ENCODE peak calls at places on chromosomes 7 and 10, in ten cellular contexts. L is stimulated activated CD4-positive, alpha-beta T cell treated with anti-CD3 and anti-CD28 coated beads, Interleukin-1b, Interleukin-23, amount 100 ng/mL, for 24 hours; A is aorta; V is substantia nigra; Y is left colon; R is activated naive CD8-positive, alpha-beta T cell treated with anti-CD3 and anti-CD28 coated beads for 36 hours; D is Kasumi-1; M is activated T-cell treated with anti-CD3 and anti-CD28 coated beads, Interleukin-2, amount 50 U/mL, for 1 hour; T is progenitor cell of endocrine pancreas; J is AML-193. U is an unnamed sample.

GRCh38 chr10:44470779-44471178 is 85.9 kb upstream of the CXCL12 start:
- DNase-seq in L (no peak), A (no peak), V (no peak), Y (no peak), R (no peak), D (no peak), M (no peak), T (no peak), J (no peak), U (no peak)

GRCh38 chr7:126436213-126436868 is 816.4 kb downstream of the GRM8 start:
- DNase-seq in L (no peak), A (no peak), V (no peak), Y (no peak), R (no peak), D (no peak), M (no peak), T (no peak), J (no peak), U (no peak)

GRCh38 chr7:155119801-155120382 is 49.8 kb downstream of the HTR5A start:
- DNase-seq in L (no peak), A (no peak), V (no peak), Y (no peak), R (no peak), D (no peak), M (no peak), T (no peak), J (no peak), U (no peak)

GRCh38 chr10:113628607-113629153 is 35.2 kb downstream of the NRAP start:
- DNase-seq in L (no peak), A (no peak), V (no peak), Y (no peak), R (no peak), D (no peak), M (no peak), T (no peak), J (no peak), U (no peak)

GRCh38 chr7:141695803-141696289 is 6.1 kb downstream of the DENND11 start:
- DNase-seq in L (no peak), A (no peak), V (no peak), Y (peak), R (no peak), D (no peak), M (no peak), T (no peak), J (no peak), U (no peak)

GRCh38 chr10:116767235-116767634 is 24.9 kb upstream of the HSPA12A start:
- DNase-seq in L (no peak), A (no peak), V (no peak), Y (peak), R (no peak), D (no peak), M (no peak), T (no peak), J (no peak), U (no peak)

GRCh38 chr7:16739863-16740622 is 13.5 kb upstream of the TSPAN13 start:
- DNase-seq in L (no peak), A (no peak), V (no peak), Y (peak), R (no peak), D (no peak), M (no peak), T (no peak), J (no peak), U (no peak)

GRCh38 chr7:99190359-99191009 is 17.4 kb downstream of the KPNA7 start:
- DNase-seq in L (no peak), A (no peak), V (no peak), Y (no peak), R (no peak), D (no peak), M (no peak), T (no peak), J (no peak), U (no peak)

GRCh38 chr7:139777948-139778841 is at the start of gene HIPK2:
- DNase-seq in L (peak), A (peak), V (peak), Y (peak), R (peak), D (peak), M (peak), T (peak), J (peak), U (no peak)

GRCh38 chr7:142194201-142194600 is 63.7 kb downstream of the PRSS58 start:
- DNase-seq in L (no peak), A (no peak), V (no peak), Y (no peak), R (no peak), D (no peak), M (no peak), T (no peak), J (no peak), U (no peak)

GRCh38 chr7:70752794-70753241 is 379.1 kb upstream of the GALNT17 start:
- DNase-seq in L (no peak), A (no peak), V (no peak), Y (no peak), R (no peak), D (no peak), M (no peak), T (no peak), J (no peak), U (no peak)

GRCh38 chr10:111207525-111207924 is 130.7 kb downstream of the ADRA2A start:
- DNase-seq in L (no peak), A (no peak), V (no peak), Y (peak), R (peak), D (peak), M (peak), T (no peak), J (no peak), U (no peak)

GRCh38 chr10:111879964-111880363 is 303.6 kb downstream of the GPAM start:
- DNase-seq in L (no peak), A (no peak), V (no peak), Y (no peak), R (no peak), D (no peak), M (no peak), T (no peak), J (no peak), U (no peak)

GRCh38 chr10:123848564-123849457 is 42.8 kb downstream of the CPXM2 start:
- DNase-seq in L (no peak), A (no peak), V (no peak), Y (no peak), R (no peak), D (no peak), M (no peak), T (no peak), J (no peak), U (no peak)

GRCh38 chr10:133142523-133143199 is 17.4 kb upstream of the KNDC1 start:
- DNase-seq in L (no peak), A (peak), V (no peak), Y (no peak), R (no peak), D (no peak), M (peak), T (no peak), J (no peak), U (no peak)

GRCh38 chr7:79653136-79653631 is 199.7 kb upstream of the MAGI2 start:
- DNase-seq in L (no peak), A (no peak), V (no peak), Y (no peak), R (no peak), D (no peak), M (no peak), T (no peak), J (no peak), U (no peak)

GRCh38 chr10:88041243-88042161 is 178.1 kb downstream of the PTEN start:
- DNase-seq in L (no peak), A (no peak), V (no peak), Y (no peak), R (no peak), D (no peak), M (no peak), T (no peak), J (no peak), U (no peak)

GRCh38 chr7:20331912-20332317 is 1.2 kb downstream of the ITGB8 start:
- DNase-seq in L (no peak), A (no peak), V (no peak), Y (no peak), R (no peak), D (no peak), M (no peak), T (no peak), J (no peak), U (peak)

GRCh38 chr10:74778436-74779094 is 47.8 kb upstream of the KAT6B start:
- DNase-seq in L (no peak), A (no peak), V (no peak), Y (no peak), R (no peak), D (no peak), M (no peak), T (no peak), J (no peak), U (no peak)

GRCh38 chr10:103958996-103959395 is 7.9 kb upstream of the SLK start:
- DNase-seq in L (no peak), A (no peak), V (no peak), Y (no peak), R (no peak), D (no peak), M (no peak), T (no peak), J (no peak), U (no peak)

GRCh38 chr7:151406886-151407583 is 2.8 kb downstream of the WDR86 start:
- DNase-seq in L (no peak), A (no peak), V (no peak), Y (no peak), R (no peak), D (no peak), M (no peak), T (no peak), J (no peak), U (no peak)

GRCh38 chr10:44895280-44895679 is 15.9 kb upstream of the TMEM72 start:
- DNase-seq in L (no peak), A (no peak), V (no peak), Y (no peak), R (no peak), D (no peak), M (no peak), T (no peak), J (no peak), U (no peak)

GRCh38 chr10:38156416-38157269 is 62.5 kb downstream of the ZNF37A start:
- DNase-seq in L (no peak), A (no peak), V (no peak), Y (no peak), R (no peak), D (no peak), M (no peak), T (no peak), J (no peak), U (no peak)

GRCh38 chr7:41385996-41386395 is 316.9 kb downstream of the INHBA start:
- DNase-seq in L (no peak), A (no peak), V (no peak), Y (no peak), R (no peak), D (no peak), M (no peak), T (no peak), J (no peak), U (no peak)

GRCh38 chr7:50939026-50939425 is 156.3 kb upstream of the GRB10 start:
- DNase-seq in L (no peak), A (no peak), V (no peak), Y (no peak), R (no peak), D (no peak), M (no peak), T (no peak), J (no peak), U (no peak)

GRCh38 chr10:132666733-132667612 is 119.0 kb downstream of the NKX6-2 start:
- DNase-seq in L (no peak), A (no peak), V (no peak), Y (no peak), R (no peak), D (no peak), M (no peak), T (no peak), J (no peak), U (no peak)

GRCh38 chr7:32063614-32064013 is 6.6 kb downstream of the PDE1C start:
- DNase-seq in L (no peak), A (no peak), V (no peak), Y (no peak), R (no peak), D (no peak), M (no peak), T (no peak), J (no peak), U (no peak)